ENCODE peak calls at places on chromosomes 4 and X, in four cellular contexts. A is activated T-cell treated with anti-CD3 and anti-CD28 coated beads, Interleukin-2, amount 50 U/mL, for 72 hours; S is lower lobe of right lung; H is NCI-H1436. N is an unnamed sample.
A peak's percentile ranks its signal among the peaks of the same experiment; 100 is the strongest.

GRCh38 chr4:133668061-133668851 is 519.2 kb downstream of the PCDH10 start:
- DNase-seq in A (no peak), H (no peak), S (no peak), N (no peak)

GRCh38 chr4:169615467-169616106 is 3.2 kb upstream of the NEK1 start:
- DNase-seq in S (no peak), H (no peak), A (peak; percentile 61), N (no peak)

GRCh38 chr4:16122784-16123183 is 39.0 kb upstream of the PROM1 start:
- DNase-seq in S (no peak), H (no peak), A (peak; percentile 35), N (no peak)

GRCh38 chr4:2253160-2254084 is 8.5 kb downstream of the MXD4 start:
- DNase-seq in A (no peak), S (peak; percentile 33), H (no peak), N (no peak)

GRCh38 chr4:77599378-77599777 is 6.2 kb upstream of the CXCL13 start:
- DNase-seq in S (no peak), A (no peak), H (no peak), N (no peak)

GRCh38 chr4:99998062-99998880 is 48.2 kb upstream of the H2AZ1 start:
- DNase-seq in H (peak; percentile 46), A (no peak), S (no peak), N (no peak)

GRCh38 chrX:57587062-57587461 is 4.7 kb upstream of the ZXDB start:
- DNase-seq in S (no peak), A (no peak), H (no peak), N (no peak)

GRCh38 chr4:172352351-172352750 is 539.1 kb downstream of the GALNTL6 start:
- DNase-seq in H (no peak), A (no peak), S (no peak), N (no peak)

GRCh38 chr4:153296424-153296823 is 48.1 kb upstream of the MND1 start:
- DNase-seq in S (no peak), H (no peak), A (no peak), N (no peak)

GRCh38 chr4:137454767-137455166 is 77.5 kb downstream of the PCDH18 start:
- DNase-seq in H (no peak), S (no peak), A (no peak), N (no peak)

GRCh38 chr4:156615066-156615514 is 356.5 kb downstream of the PDGFC start:
- DNase-seq in S (no peak), A (no peak), H (no peak), N (no peak)

GRCh38 chrX:53263597-53264094 is 17.7 kb downstream of the IQSEC2 start:
- DNase-seq in S (no peak), H (no peak), A (peak; percentile 48), N (no peak)

GRCh38 chr4:159298502-159298901 is 195.6 kb downstream of the RAPGEF2 start:
- DNase-seq in H (no peak), A (no peak), S (no peak), N (no peak)

GRCh38 chr4:31237242-31237641 is 517.1 kb downstream of the PCDH7 start:
- DNase-seq in A (no peak), H (no peak), S (no peak), N (no peak)

GRCh38 chr4:107721436-107722090 is 1.5 kb upstream of the PAPSS1 start:
- DNase-seq in A (peak; percentile 67), H (peak; percentile 14), S (no peak), N (no peak)

GRCh38 chr4:95362906-95363578 is 185.7 kb downstream of the UNC5C start:
- DNase-seq in H (no peak), A (no peak), S (no peak), N (no peak)

GRCh38 chrX:131827935-131828334 is 195.2 kb upstream of the STK26 start:
- DNase-seq in S (no peak), H (peak; percentile 6), A (peak; percentile 73), N (peak; percentile 56)

GRCh38 chr4:111813565-111814140 is 331.6 kb upstream of the FAM241A start:
- DNase-seq in S (no peak), H (no peak), A (no peak), N (no peak)

GRCh38 chrX:69031971-69032391 is 133.3 kb downstream of the PJA1 start:
- DNase-seq in S (no peak), H (no peak), A (no peak), N (no peak)

GRCh38 chr4:6201580-6202091 is 1.3 kb upstream of the JAKMIP1 start:
- DNase-seq in S (no peak), H (no peak), A (no peak), N (no peak)

GRCh38 chr4:100098681-100099080 is 91.6 kb downstream of the DDIT4L start:
- DNase-seq in A (no peak), S (no peak), H (no peak), N (no peak)

GRCh38 chr4:156971623-156972369 is at the start of gene PDGFC:
- DNase-seq in H (no peak), A (peak; percentile 16), S (peak; percentile 91), N (peak; percentile 8)

GRCh38 chrX:47446971-47447370 is 36.1 kb downstream of the ZNF41 start:
- DNase-seq in S (no peak), A (no peak), H (no peak), N (no peak)

GRCh38 chr4:62145276-62145675 is 945.1 kb downstream of the ADGRL3 start:
- DNase-seq in A (no peak), S (no peak), H (no peak), N (no peak)

GRCh38 chr4:76434901-76435688 is at the start of gene SHROOM3:
- DNase-seq in A (no peak), H (no peak), S (no peak), N (no peak)

GRCh38 chr4:98682719-98683118 is 24.3 kb upstream of the TSPAN5 start:
- DNase-seq in A (no peak), H (no peak), S (no peak), N (no peak)

GRCh38 chr4:183012862-183013855 is 85.9 kb upstream of the WWC2 start:
- DNase-seq in A (no peak), S (no peak), H (no peak), N (no peak)

GRCh38 chr4:7358100-7358735 is 76.5 kb downstream of the PSAPL1 start:
- DNase-seq in H (no peak), A (no peak), S (no peak), N (no peak)

GRCh38 chrX:48496660-48497059 is 12.1 kb upstream of the PORCN start:
- DNase-seq in S (no peak), H (no peak), A (no peak), N (no peak)

GRCh38 chr4:184097240-184097619 is 120.4 kb downstream of the ENPP6 start:
- DNase-seq in H (no peak), S (peak; percentile 70), A (peak; percentile 60), N (no peak)

GRCh38 chr4:119037709-119038463 is 97.7 kb upstream of the MYOZ2 start:
- DNase-seq in H (no peak), S (no peak), A (no peak), N (no peak)

GRCh38 chr4:54228064-54228527 is 997 bp upstream of the PDGFRA start:
- DNase-seq in S (peak; percentile 62), H (no peak), A (peak; percentile 68), N (no peak)

GRCh38 chr4:16693040-16693506 is 205.4 kb downstream of the LDB2 start:
- DNase-seq in S (no peak), A (no peak), H (no peak), N (no peak)

GRCh38 chrX:85994228-85994627 is 53.1 kb downstream of the CHM start:
- DNase-seq in A (no peak), H (no peak), S (no peak), N (no peak)

GRCh38 chr4:183356931-183357675 is 34.9 kb upstream of the CLDN24 start:
- DNase-seq in A (no peak), H (no peak), S (no peak), N (no peak)

GRCh38 chrX:73478961-73479360 is 32.1 kb downstream of the CDX4 start:
- DNase-seq in H (no peak), A (no peak), S (no peak), N (no peak)

GRCh38 chr4:3479358-3480101 is 16.4 kb downstream of the DOK7 start:
- DNase-seq in H (no peak), S (no peak), A (no peak), N (no peak)

N was measured in NCI-H1105.